ENCODE peak calls at places on chromosome 12, in seven cellular contexts. D is cardiac fibroblast; Y is heart left ventricle; G is gastrocnemius medialis; T is nephron progenitor cell; W is GM13976; O is CD4-positive, alpha-beta T cell. I is an unnamed sample.

GRCh38 chr12:48787791-48788521 is 933 bp downstream of the ADCY6 start:
- DNase-seq in D (peak; percentile 45), Y (no peak), G (no peak), T (no peak), W (no peak), O (no peak), I (no peak)

GRCh38 chr12:54059668-54060067 is 6.0 kb downstream of the HOXC4 start:
- DNase-seq in D (no peak), Y (no peak), G (no peak), T (no peak), W (no peak), O (no peak), I (no peak)

GRCh38 chr12:81147286-81147919 is 69.5 kb downstream of the ACSS3 start:
- DNase-seq in D (no peak), Y (no peak), G (no peak), T (no peak), W (peak; percentile 8), O (no peak), I (no peak)

GRCh38 chr12:95701275-95701674 is 89.3 kb downstream of the NTN4 start:
- DNase-seq in D (no peak), Y (no peak), G (no peak), T (no peak), W (no peak), O (no peak), I (no peak)

GRCh38 chr12:47652491-47653234 is 53.2 kb downstream of the RPAP3 start:
- DNase-seq in D (no peak), Y (no peak), G (peak; percentile 6), T (no peak), W (no peak), O (no peak), I (no peak)

GRCh38 chr12:99005601-99006000 is 360.5 kb downstream of the APAF1 start:
- DNase-seq in D (no peak), Y (no peak), G (no peak), T (no peak), W (no peak), O (no peak), I (no peak)

GRCh38 chr12:96271469-96272199 is 77.5 kb downstream of the ELK3 start:
- DNase-seq in D (no peak), Y (no peak), G (no peak), T (no peak), W (no peak), O (no peak), I (no peak)

GRCh38 chr12:12467701-12468218 is 94.9 kb downstream of the DUSP16 start:
- DNase-seq in D (no peak), Y (no peak), G (no peak), T (no peak), W (no peak), O (peak; percentile 53), I (no peak)

GRCh38 chr12:124550123-124551089 is 17.0 kb downstream of the NCOR2 start:
- DNase-seq in D (no peak), Y (no peak), G (no peak), T (no peak), W (no peak), O (no peak), I (no peak)

GRCh38 chr12:107372229-107372658 is 278.9 kb upstream of the CRY1 start:
- DNase-seq in D (peak; percentile 43), Y (no peak), G (no peak), T (no peak), W (no peak), O (peak; percentile 15), I (no peak)

GRCh38 chr12:12684375-12685106 is 11.4 kb downstream of the GPR19 start:
- DNase-seq in D (peak; percentile 57), Y (peak; percentile 32), G (no peak), T (peak; percentile 79), W (no peak), O (no peak), I (peak; percentile 52)

GRCh38 chr12:32533971-32534590 is 134.7 kb downstream of the FGD4 start:
- DNase-seq in D (peak; percentile 83), Y (peak; percentile 51), G (peak; percentile 85), T (peak; percentile 22), W (peak; percentile 33), O (no peak), I (peak; percentile 27)

GRCh38 chr12:89927226-89927698 is 218.6 kb upstream of the ATP2B1 start:
- DNase-seq in D (no peak), Y (no peak), G (no peak), T (no peak), W (peak; percentile 68), O (no peak), I (no peak)

GRCh38 chr12:5379737-5380496 is 52.0 kb upstream of the NTF3 start:
- DNase-seq in D (no peak), Y (no peak), G (peak; percentile 93), T (no peak), W (no peak), O (no peak), I (no peak)

GRCh38 chr12:47079894-47080724 is at the start of gene AMIGO2:
- DNase-seq in D (peak; percentile 76), Y (peak; percentile 69), G (no peak), T (peak; percentile 67), W (peak; percentile 48), O (peak; percentile 25), I (no peak)

GRCh38 chr12:1972856-1973317 is 31.4 kb downstream of the DCP1B start:
- DNase-seq in D (peak; percentile 39), Y (peak; percentile 51), G (no peak), T (peak; percentile 10), W (no peak), O (no peak), I (no peak)

GRCh38 chr12:42118136-42118879 is 26.4 kb downstream of the GXYLT1 start:
- DNase-seq in D (no peak), Y (no peak), G (no peak), T (no peak), W (no peak), O (no peak), I (no peak)

GRCh38 chr12:29519585-29520182 is 22.2 kb upstream of the OVCH1 start:
- DNase-seq in D (peak; percentile 79), Y (no peak), G (no peak), T (peak; percentile 28), W (peak; percentile 25), O (no peak), I (no peak)

GRCh38 chr12:75814856-75815754 is 216.5 kb downstream of the PHLDA1 start:
- DNase-seq in D (peak; percentile 98), Y (peak; percentile 34), G (no peak), T (no peak), W (peak; percentile 25), O (no peak), I (no peak)

GRCh38 chr12:386651-387050 is 2.5 kb downstream of the KDM5A start:
- DNase-seq in D (peak; percentile 31), Y (no peak), G (no peak), T (no peak), W (no peak), O (no peak), I (no peak)

GRCh38 chr12:81143057-81143456 is 65.2 kb downstream of the ACSS3 start:
- DNase-seq in D (no peak), Y (no peak), G (no peak), T (no peak), W (no peak), O (no peak), I (no peak)

GRCh38 chr12:69415471-69416275 is 54.5 kb upstream of the FRS2 start:
- DNase-seq in D (peak; percentile 95), Y (peak; percentile 30), G (peak; percentile 12), T (peak; percentile 44), W (peak; percentile 30), O (no peak), I (peak; percentile 23)

GRCh38 chr12:68665016-68665569 is 21.7 kb upstream of the NUP107 start:
- DNase-seq in D (peak; percentile 11), Y (no peak), G (no peak), T (no peak), W (no peak), O (no peak), I (no peak)

GRCh38 chr12:50442178-50442908 is 41.7 kb downstream of the LARP4 start:
- DNase-seq in D (no peak), Y (no peak), G (no peak), T (no peak), W (peak; percentile 39), O (no peak), I (no peak)

GRCh38 chr12:4379410-4379809 is at the start of gene FGF23:
- DNase-seq in D (peak; percentile 26), Y (no peak), G (no peak), T (peak; percentile 71), W (no peak), O (no peak), I (peak; percentile 53)

GRCh38 chr12:14928946-14929345 is 9.4 kb downstream of the ERP27 start:
- DNase-seq in D (peak; percentile 57), Y (no peak), G (no peak), T (no peak), W (no peak), O (no peak), I (peak; percentile 58)
- TF ChIP-seq CTCF in D (no peak), Y (no peak), G (no peak), T (no peak), W (no peak), O (no peak), I (no peak)

GRCh38 chr12:131833896-131834641 is 5.9 kb downstream of the MMP17 start:
- DNase-seq in D (peak; percentile 21), Y (no peak), G (no peak), T (no peak), W (no peak), O (no peak), I (no peak)
- TF ChIP-seq CTCF in D (peak; percentile 53), Y (no peak), G (no peak), T (peak; percentile 22), W (peak; percentile 25), O (no peak), I (peak; percentile 44)

GRCh38 chr12:31234955-31235867 is 90.7 kb downstream of the SINHCAF start:
- DNase-seq in D (peak; percentile 41), Y (no peak), G (no peak), T (peak; percentile 60), W (no peak), O (no peak), I (peak; percentile 57)
- TF ChIP-seq CTCF in D (peak; percentile 83), Y (peak; percentile 27), G (peak; percentile 20), T (peak; percentile 60), W (no peak), O (no peak), I (peak; percentile 74)

GRCh38 chr12:119117936-119118335 is 60.8 kb upstream of the HSPB8 start:
- DNase-seq in D (no peak), Y (no peak), G (no peak), T (no peak), W (no peak), O (no peak), I (no peak)

GRCh38 chr12:119114294-119114693 is 64.4 kb upstream of the HSPB8 start:
- DNase-seq in D (no peak), Y (no peak), G (no peak), T (no peak), W (no peak), O (no peak), I (no peak)

GRCh38 chr12:119115296-119115905 is 63.3 kb upstream of the HSPB8 start:
- DNase-seq in D (peak; percentile 59), Y (peak; percentile 35), G (no peak), T (peak; percentile 70), W (peak; percentile 62), O (no peak), I (peak; percentile 54)

GRCh38 chr12:119118625-119119024 is 60.1 kb upstream of the HSPB8 start:
- DNase-seq in D (no peak), Y (no peak), G (no peak), T (no peak), W (no peak), O (no peak), I (no peak)

DNA sequence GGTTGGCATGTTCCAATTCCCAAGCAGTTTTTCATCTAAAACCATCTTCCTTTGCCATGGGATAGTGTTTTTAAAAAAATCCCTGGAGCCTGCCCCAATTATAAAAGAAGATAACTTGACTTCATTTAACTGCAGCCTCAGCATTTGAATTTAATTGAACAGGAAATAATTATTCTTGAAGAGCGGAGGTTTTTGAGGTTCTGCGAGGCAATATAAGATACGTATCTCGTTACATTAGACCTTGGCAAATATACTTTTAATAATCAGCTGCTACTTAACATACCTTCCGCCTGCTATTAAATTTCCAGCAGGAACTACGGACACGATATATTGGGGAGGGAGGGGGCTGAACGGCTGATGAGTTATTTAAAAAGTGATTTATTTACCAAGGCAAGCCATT is 65.1 kb upstream of the HSPB8 start:
- DNase-seq in D (no peak), Y (no peak), G (no peak), T (no peak), W (no peak), O (no peak), I (no peak)
- TF ChIP-seq CTCF in D (no peak), Y (no peak), G (no peak), T (no peak), W (no peak), O (no peak), I (no peak)